ENCODE peak calls at places on chromosome 17, in four cellular contexts. O is heart left ventricle, K is sigmoid colon, R is BJ. Y is an unnamed sample.

GRCh38 chr17:49760909-49761558 is 2.9 kb downstream of the FAM117A start:
- DNase-seq in O (no peak), K (no peak), R (no peak), Y (no peak)

GRCh38 chr17:75102385-75102821 is 7.4 kb upstream of the ARMC7 start:
- DNase-seq in O (no peak), K (no peak), R (no peak), Y (no peak)

GRCh38 chr17:45096141-45096540 is 35.0 kb downstream of the NMT1 start:
- DNase-seq in O (no peak), K (no peak), R (no peak), Y (no peak)

GRCh38 chr17:69523252-69523861 is 108.9 kb downstream of the MAP2K6 start:
- DNase-seq in O (no peak), K (no peak), R (no peak), Y (no peak)

GRCh38 chr17:7893226-7893880 is 4.8 kb downstream of the CHD3 start:
- DNase-seq in O (no peak), K (no peak), R (no peak), Y (no peak)

GRCh38 chr17:15456972-15457722 is 10.3 kb downstream of the CDRT4 start:
- DNase-seq in O (peak; percentile 71), K (peak; percentile 95), R (peak; percentile 93), Y (no peak)

GRCh38 chr17:39551879-39552278 is 55.8 kb downstream of the NEUROD2 start:
- DNase-seq in O (no peak), K (no peak), R (no peak), Y (no peak)

GRCh38 chr17:73641779-73642580 is 2.3 kb downstream of the SDK2 start:
- DNase-seq in O (no peak), K (no peak), R (no peak), Y (no peak)

GRCh38 chr17:385195-385835 is 32.7 kb upstream of the RPH3AL start:
- DNase-seq in O (peak; percentile 88), K (peak; percentile 83), R (no peak), Y (no peak)
- TF ChIP-seq CTCF in O (no peak), K (no peak), R (no peak), Y (no peak)

DNA sequence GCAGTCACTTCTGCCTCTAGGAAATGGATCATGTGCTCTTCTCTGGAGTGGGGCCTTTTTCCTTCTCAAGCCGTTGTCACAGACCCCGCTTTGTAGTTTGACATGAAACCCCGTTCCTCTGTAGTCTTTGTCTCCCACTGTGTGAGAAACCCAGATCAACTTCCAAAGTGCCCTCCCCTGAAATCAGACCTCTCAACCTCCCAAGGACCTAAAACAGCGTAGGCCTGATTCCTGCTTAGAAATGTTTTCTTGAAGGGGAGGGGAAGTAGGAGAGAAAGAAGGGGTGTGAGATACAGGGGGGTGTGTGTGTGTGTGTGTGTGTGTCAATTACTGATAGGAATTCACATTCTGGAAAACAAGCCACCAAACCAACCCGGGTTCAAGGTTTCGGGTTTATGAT is 1.5 kb downstream of the UBE2O start:
- DNase-seq in O (no peak), K (no peak), R (no peak), Y (no peak)
- H3K4me3 ChIP-seq in O (peak overlapping the region; percentile 97), K (no peak overlapping the region), R (peak overlapping the region; percentile 83), Y (peak overlapping the region; percentile 56)

GRCh38 chr17:38510424-38511125 is 82.3 kb downstream of the ARHGAP23 start:
- DNase-seq in O (peak; percentile 66), K (no peak), R (no peak), Y (no peak)
- TF ChIP-seq CTCF in O (peak; percentile 19), K (no peak), R (no peak), Y (no peak)

DNA sequence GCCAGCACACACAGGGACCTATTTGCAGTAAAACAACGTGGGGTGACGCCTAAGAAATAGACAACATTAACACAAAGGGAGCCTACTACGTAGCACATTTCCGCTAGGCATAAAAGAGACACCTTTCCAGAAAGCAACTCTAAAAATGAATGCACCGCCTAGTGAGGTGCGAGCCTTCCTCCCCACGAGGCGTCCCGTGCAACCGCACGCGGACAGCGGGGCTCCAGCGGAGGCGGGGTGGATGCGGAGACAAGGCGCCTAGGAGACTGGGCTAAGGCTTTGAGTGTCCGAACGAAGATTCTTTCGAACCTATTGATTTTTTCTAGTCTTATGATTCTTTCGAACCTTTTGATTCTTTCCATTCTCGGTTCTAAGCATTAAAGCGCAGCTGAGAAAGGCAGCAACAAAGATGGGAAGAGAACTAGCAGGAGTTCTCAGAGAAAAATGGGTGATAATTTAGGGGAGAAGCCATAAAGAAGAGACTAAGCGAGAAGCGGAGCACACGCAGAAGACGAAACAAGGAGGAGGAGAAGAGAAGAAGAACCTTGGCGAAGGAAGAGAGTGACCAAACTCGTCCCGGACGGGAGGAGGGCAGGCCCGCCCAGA is 433 bp upstream of the CPD start:
- DNase-seq in O (peak; percentile 71), K (peak; percentile 73), R (no peak), Y (no peak)
- H3K4me3 ChIP-seq in O (peak overlapping the region; percentile 93), K (peak overlapping the region; percentile 82), R (peak overlapping the region; percentile 78), Y (peak overlapping the region; percentile 87)

DNA sequence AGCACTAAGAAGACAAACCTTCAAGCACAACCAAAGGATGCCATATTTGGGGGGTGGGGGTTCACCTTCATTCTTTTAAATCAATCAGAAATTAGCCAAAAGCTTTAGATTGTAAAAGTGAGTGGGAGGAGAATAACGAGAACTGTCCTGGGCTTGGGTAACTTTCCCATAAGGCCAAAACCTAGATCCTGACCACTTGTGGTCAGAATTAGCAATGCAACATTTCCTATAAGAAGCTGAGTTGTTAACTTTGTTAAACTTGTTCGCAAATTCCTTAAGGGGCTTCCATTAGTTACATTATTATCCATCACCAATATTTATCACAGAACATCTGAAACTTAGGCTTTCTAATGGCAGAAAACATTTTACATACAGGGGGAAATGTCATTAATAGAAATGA is 25.1 kb downstream of the STAT5B start:
- DNase-seq in O (no peak), K (no peak), R (no peak), Y (no peak)
- TF ChIP-seq CTCF in O (peak; percentile 38), K (no peak), R (peak; percentile 24), Y (no peak)

GRCh38 chr17:77252736-77253135 is 112.0 kb downstream of the SEC14L1 start:
- DNase-seq in O (no peak), K (no peak), R (no peak), Y (no peak)

GRCh38 chr17:77253611-77254051 is 112.9 kb downstream of the SEC14L1 start:
- DNase-seq in O (no peak), K (no peak), R (no peak), Y (no peak)

GRCh38 chr17:77257169-77257568 is 116.4 kb downstream of the SEC14L1 start:
- DNase-seq in O (no peak), K (no peak), R (no peak), Y (no peak)

GRCh38 chr17:77256710-77257109 is 115.9 kb downstream of the SEC14L1 start:
- DNase-seq in O (no peak), K (no peak), R (no peak), Y (no peak)

DNA sequence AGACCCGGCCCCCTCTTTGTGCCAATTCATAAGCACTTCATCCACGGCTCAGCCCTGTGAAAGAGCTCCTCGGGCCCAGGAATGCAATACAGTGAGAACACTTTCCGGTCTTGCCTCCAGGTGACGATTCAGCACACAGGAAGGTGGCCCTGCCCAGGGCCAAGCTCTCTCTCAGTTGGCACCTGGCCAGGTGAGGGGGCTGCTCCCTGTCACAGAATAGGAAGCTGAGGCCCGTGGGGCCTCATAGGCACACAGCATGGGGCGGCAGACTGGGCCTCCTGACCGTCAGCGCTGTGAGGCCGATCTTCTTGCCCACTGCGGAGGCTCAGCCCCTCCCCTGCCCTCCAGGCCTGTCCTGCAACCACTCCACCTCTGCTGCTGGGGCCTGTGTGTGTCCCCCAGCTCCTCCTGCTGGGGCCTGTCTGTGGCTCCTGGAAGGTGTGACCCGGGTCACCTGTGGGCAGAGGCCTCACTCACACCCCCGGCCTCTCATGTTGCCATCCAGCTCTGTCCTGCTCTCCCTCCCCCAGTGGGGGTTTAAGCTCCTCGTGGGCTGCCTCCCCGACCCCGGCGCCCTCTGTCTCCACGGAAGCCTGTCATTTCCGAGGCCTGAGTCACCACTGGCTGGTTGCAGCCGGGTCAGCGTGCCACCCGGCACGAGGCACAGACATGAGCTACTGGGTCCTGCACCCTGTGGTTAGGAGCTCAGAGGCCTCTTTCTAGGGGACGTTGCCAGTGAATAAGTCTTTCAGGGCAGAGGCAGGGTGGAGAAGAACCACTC is 114.4 kb downstream of the SEC14L1 start:
- DNase-seq in O (no peak), K (no peak), R (no peak), Y (peak; percentile 90)
- H3K4me3 ChIP-seq in O (no peak overlapping the region), K (no peak overlapping the region), R (no peak overlapping the region), Y (no peak overlapping the region)

GRCh38 chr17:56891751-56892150 is 22.1 kb downstream of the TRIM25 start:
- DNase-seq in O (no peak), K (no peak), R (no peak), Y (no peak)
- TF ChIP-seq CTCF in O (peak; percentile 50), K (no peak), R (peak; percentile 35), Y (peak; percentile 26)